ENCODE peak calls at places on chromosome 12, in six cellular contexts. I is activated CD4-positive, alpha-beta T cell treated with anti-CD3 and anti-CD28 coated beads, Interleukin-2, amount 50 U/mL, for 1 hour; L is astrocyte of the cerebellum; B is AG10803; S is ascending aorta; A is T-helper 9 cell. N is an unnamed sample.

GRCh38 chr12:124786065-124786964 is 77.3 kb downstream of the SCARB1 start:
- DNase-seq in I (no peak), B (peak; percentile 89), A (no peak), L (peak; percentile 78), S (peak; percentile 90), N (peak; percentile 89)

GRCh38 chr12:103012884-103013283 is 55.4 kb downstream of the ASCL1 start:
- DNase-seq in I (no peak), A (no peak), L (no peak), S (no peak), B (no peak), N (no peak)

GRCh38 chr12:125032466-125033152 is 32.6 kb upstream of the AACS start:
- DNase-seq in B (no peak), A (no peak), L (no peak), S (no peak), I (no peak), N (no peak)

GRCh38 chr12:51863921-51864700 is 15.6 kb upstream of the FIGNL2 start:
- DNase-seq in I (no peak), L (no peak), S (no peak), A (no peak), B (no peak), N (no peak)

GRCh38 chr12:2959508-2960431 is 573 bp downstream of the TEAD4 start:
- DNase-seq in S (peak; percentile 83), L (no peak), B (peak; percentile 57), I (no peak), A (no peak), N (peak; percentile 71)

GRCh38 chr12:105205322-105206048 is 30.5 kb downstream of the APPL2 start:
- DNase-seq in L (no peak), B (no peak), S (no peak), A (no peak), I (no peak), N (no peak)

GRCh38 chr12:115507951-115508722 is 769.4 kb downstream of the MED13L start:
- DNase-seq in A (no peak), B (no peak), I (peak; percentile 0), S (no peak), L (no peak), N (no peak)

GRCh38 chr12:75774309-75775052 is 257.1 kb downstream of the PHLDA1 start:
- DNase-seq in S (no peak), A (no peak), L (peak; percentile 60), B (no peak), I (no peak), N (peak; percentile 72)

GRCh38 chr12:16120027-16120426 is 157.5 kb downstream of the SLC15A5 start:
- DNase-seq in B (no peak), I (no peak), A (no peak), S (no peak), L (no peak), N (no peak)

GRCh38 chr12:123076604-123077297 is 74.1 kb downstream of the PITPNM2 start:
- DNase-seq in B (no peak), I (peak; percentile 42), A (no peak), L (no peak), S (no peak), N (no peak)

GRCh38 chr12:1206118-1206734 is 215.2 kb downstream of the ERC1 start:
- DNase-seq in L (no peak), I (no peak), B (no peak), A (no peak), S (no peak), N (no peak)

GRCh38 chr12:95204141-95204866 is 13.0 kb downstream of the FGD6 start:
- DNase-seq in I (no peak), A (no peak), L (peak; percentile 19), B (peak; percentile 84), S (peak; percentile 74), N (peak; percentile 81)

GRCh38 chr12:91250273-91250672 is 67.7 kb upstream of the DCN start:
- DNase-seq in A (no peak), L (no peak), B (peak; percentile 67), I (no peak), S (no peak), N (peak; percentile 60)

GRCh38 chr12:10182662-10183061 is 3.8 kb downstream of the TMEM52B start:
- DNase-seq in I (no peak), B (peak; percentile 85), A (no peak), L (no peak), S (no peak), N (peak; percentile 16)

GRCh38 chr12:123779551-123779950 is 17.4 kb downstream of the DNAH10 start:
- DNase-seq in I (no peak), A (no peak), S (no peak), B (no peak), L (no peak), N (no peak)

GRCh38 chr12:24993756-24994155 is 44.9 kb upstream of the BCAT1 start:
- DNase-seq in S (no peak), A (no peak), L (no peak), I (no peak), B (no peak), N (no peak)

GRCh38 chr12:77299910-77300772 is 234.8 kb upstream of the E2F7 start:
- DNase-seq in S (no peak), A (no peak), I (no peak), B (peak; percentile 49), L (no peak), N (peak; percentile 79)

GRCh38 chr12:93139028-93139665 is 210.1 kb upstream of the EEA1 start:
- DNase-seq in A (no peak), B (no peak), S (no peak), I (no peak), L (no peak), N (no peak)